ENCODE peak calls at places on chromosome 22, in eight cellular contexts. G, C, W, Y, K, J, M and H are unnamed samples.

GRCh38 chr22:25206998-25207397 is 7.3 kb downstream of the CRYBB3 start:
- DNase-seq in G (no peak), C (no peak), W (no peak), Y (no peak), K (no peak), J (no peak), M (peak), H (no peak)

GRCh38 chr22:24541681-24542515 is 13.0 kb downstream of the GUCD1 start:
- DNase-seq in G (no peak), C (no peak), W (no peak), Y (no peak), K (no peak), J (no peak), M (no peak), H (no peak)

GRCh38 chr22:50169774-50170341 is 673 bp upstream of the PANX2 start:
- DNase-seq in G (no peak), C (no peak), W (peak), Y (peak), K (no peak), J (no peak), M (no peak), H (no peak)

GRCh38 chr22:25448435-25449051 is 115.9 kb upstream of the GRK3 start:
- DNase-seq in G (no peak), C (no peak), W (no peak), Y (peak), K (peak), J (peak), M (no peak), H (no peak)

GRCh38 chr22:23110922-23111527 is 30.8 kb downstream of the RSPH14 start:
- DNase-seq in G (no peak), C (no peak), W (peak), Y (no peak), K (no peak), J (no peak), M (no peak), H (no peak)

GRCh38 chr22:26986051-26986881 is 328.9 kb downstream of the MIAT start:
- DNase-seq in G (no peak), C (no peak), W (no peak), Y (no peak), K (no peak), J (no peak), M (no peak), H (no peak)

GRCh38 chr22:45688606-45689080 is 17.0 kb downstream of the ATXN10 start:
- DNase-seq in G (peak), C (no peak), W (no peak), Y (peak), K (peak), J (no peak), M (no peak), H (no peak)

GRCh38 chr22:28711820-28712777 is 29.5 kb downstream of the CHEK2 start:
- DNase-seq in G (no peak), C (no peak), W (peak), Y (peak), K (peak), J (no peak), M (no peak), H (no peak)

GRCh38 chr22:17836977-17837742 is 62.9 kb upstream of the BID start:
- DNase-seq in G (no peak), C (no peak), W (peak), Y (no peak), K (no peak), J (no peak), M (no peak), H (no peak)

GRCh38 chr22:45007946-45008852 is 1.6 kb downstream of the PHF21B start:
- DNase-seq in G (no peak), C (no peak), W (peak), Y (no peak), K (peak), J (no peak), M (no peak), H (no peak)

GRCh38 chr22:25874327-25874726 is 132.3 kb downstream of the MYO18B start:
- DNase-seq in G (no peak), C (peak), W (no peak), Y (no peak), K (no peak), J (no peak), M (no peak), H (no peak)

GRCh38 chr22:19566599-19567382 is 42.6 kb upstream of the CLDN5 start:
- DNase-seq in G (no peak), C (no peak), W (no peak), Y (no peak), K (no peak), J (no peak), M (no peak), H (no peak)

GRCh38 chr22:42177891-42178336 is 47.3 kb upstream of the CYP2D6 start:
- DNase-seq in G (no peak), C (no peak), W (peak), Y (no peak), K (no peak), J (no peak), M (no peak), H (no peak)

GRCh38 chr22:19576460-19577421 is 52.5 kb upstream of the CLDN5 start:
- DNase-seq in G (no peak), C (no peak), W (peak), Y (peak), K (peak), J (no peak), M (no peak), H (no peak)

GRCh38 chr22:27311666-27312566 is 489.6 kb downstream of the MN1 start:
- DNase-seq in G (no peak), C (no peak), W (peak), Y (no peak), K (no peak), J (no peak), M (no peak), H (no peak)

GRCh38 chr22:23557036-23557435 is 23.1 kb downstream of the IGLL1 start:
- DNase-seq in G (no peak), C (no peak), W (no peak), Y (no peak), K (no peak), J (no peak), M (peak), H (no peak)

GRCh38 chr22:24736526-24737050 is 37.9 kb downstream of the PIWIL3 start:
- DNase-seq in G (no peak), C (no peak), W (no peak), Y (no peak), K (no peak), J (no peak), M (no peak), H (no peak)

GRCh38 chr22:28025333-28025732 is 106.3 kb upstream of the PITPNB start:
- DNase-seq in G (no peak), C (no peak), W (no peak), Y (no peak), K (no peak), J (no peak), M (peak), H (no peak)

GRCh38 chr22:27905638-27906037 is 13.4 kb downstream of the PITPNB start:
- DNase-seq in G (no peak), C (no peak), W (no peak), Y (peak), K (no peak), J (no peak), M (no peak), H (no peak)

GRCh38 chr22:48084041-48084748 is 1321.7 kb downstream of the TBC1D22A start:
- DNase-seq in G (no peak), C (no peak), W (peak), Y (no peak), K (no peak), J (no peak), M (peak), H (no peak)

GRCh38 chr22:32615874-32616564 is 141.4 kb downstream of the FBXO7 start:
- DNase-seq in G (peak), C (no peak), W (peak), Y (no peak), K (no peak), J (no peak), M (no peak), H (no peak)

GRCh38 chr22:45208993-45209838 is 31.5 kb downstream of the KIAA0930 start:
- DNase-seq in G (no peak), C (no peak), W (peak), Y (peak), K (peak), J (peak), M (no peak), H (no peak)

GRCh38 chr22:25110846-25111578 is 88.6 kb upstream of the CRYBB3 start:
- DNase-seq in G (peak), C (no peak), W (peak), Y (peak), K (peak), J (peak), M (peak), H (peak)

GRCh38 chr22:19183216-19183615 is 4.7 kb upstream of the SLC25A1 start:
- DNase-seq in G (no peak), C (no peak), W (no peak), Y (no peak), K (no peak), J (no peak), M (no peak), H (no peak)

GRCh38 chr22:44667829-44668189 is 34.2 kb upstream of the PRR5 start:
- DNase-seq in G (peak), C (no peak), W (no peak), Y (no peak), K (no peak), J (peak), M (no peak), H (no peak)

GRCh38 chr22:49760630-49761571 is 66.8 kb downstream of the BRD1 start:
- DNase-seq in G (peak), C (peak), W (no peak), Y (no peak), K (no peak), J (no peak), M (peak), H (peak)

GRCh38 chr22:22593964-22594656 is 35.0 kb upstream of the PRAME start:
- DNase-seq in G (no peak), C (no peak), W (peak), Y (peak), K (peak), J (peak), M (no peak), H (peak)

GRCh38 chr22:22406445-22406844 is 102.1 kb downstream of the ZNF280B start:
- DNase-seq in G (no peak), C (peak), W (no peak), Y (no peak), K (no peak), J (no peak), M (no peak), H (no peak)

GRCh38 chr22:27488456-27489224 is 312.9 kb downstream of the MN1 start:
- DNase-seq in G (no peak), C (no peak), W (no peak), Y (no peak), K (no peak), J (no peak), M (no peak), H (no peak)

GRCh38 chr22:49190816-49191505 is 636.7 kb downstream of the BRD1 start:
- DNase-seq in G (no peak), C (no peak), W (no peak), Y (no peak), K (no peak), J (no peak), M (no peak), H (no peak)

GRCh38 chr22:44129614-44129976 is 51.1 kb upstream of the PARVG start:
- DNase-seq in G (no peak), C (no peak), W (peak), Y (peak), K (peak), J (no peak), M (peak), H (no peak)

GRCh38 chr22:24134090-24134846 is 47.0 kb upstream of the SUSD2 start:
- DNase-seq in G (no peak), C (no peak), W (peak), Y (no peak), K (no peak), J (peak), M (peak), H (peak)

GRCh38 chr22:24289781-24290181 is 19.1 kb downstream of the SPECC1L start:
- DNase-seq in G (no peak), C (no peak), W (peak), Y (no peak), K (no peak), J (no peak), M (no peak), H (no peak)

GRCh38 chr22:20459862-20460261 is 22.2 kb upstream of the SCARF2 start:
- DNase-seq in G (no peak), C (no peak), W (no peak), Y (no peak), K (no peak), J (no peak), M (peak), H (no peak)

GRCh38 chr22:48071305-48071704 is 1308.9 kb downstream of the TBC1D22A start:
- DNase-seq in G (no peak), C (no peak), W (no peak), Y (no peak), K (no peak), J (no peak), M (no peak), H (no peak)

GRCh38 chr22:23752090-23752691 is 1.3 kb upstream of the ZNF70 start:
- DNase-seq in G (no peak), C (no peak), W (no peak), Y (no peak), K (no peak), J (no peak), M (no peak), H (no peak)

GRCh38 chr22:21632237-21632895 is at the start of gene CCDC116:
- DNase-seq in G (peak), C (no peak), W (peak), Y (no peak), K (no peak), J (peak), M (peak), H (peak)

GRCh38 chr22:26038365-26038764 is 130.9 kb upstream of the SEZ6L start:
- DNase-seq in G (no peak), C (no peak), W (peak), Y (no peak), K (no peak), J (no peak), M (no peak), H (no peak)

GRCh38 chr22:40182231-40182835 is 4.6 kb downstream of the TNRC6B start:
- DNase-seq in G (no peak), C (no peak), W (no peak), Y (no peak), K (no peak), J (no peak), M (no peak), H (no peak)
- H3K4me3 ChIP-seq in G (no peak), C (no peak), W (no peak), Y (no peak), K (no peak), J (peak), M (no peak), H (no peak)

DNA sequence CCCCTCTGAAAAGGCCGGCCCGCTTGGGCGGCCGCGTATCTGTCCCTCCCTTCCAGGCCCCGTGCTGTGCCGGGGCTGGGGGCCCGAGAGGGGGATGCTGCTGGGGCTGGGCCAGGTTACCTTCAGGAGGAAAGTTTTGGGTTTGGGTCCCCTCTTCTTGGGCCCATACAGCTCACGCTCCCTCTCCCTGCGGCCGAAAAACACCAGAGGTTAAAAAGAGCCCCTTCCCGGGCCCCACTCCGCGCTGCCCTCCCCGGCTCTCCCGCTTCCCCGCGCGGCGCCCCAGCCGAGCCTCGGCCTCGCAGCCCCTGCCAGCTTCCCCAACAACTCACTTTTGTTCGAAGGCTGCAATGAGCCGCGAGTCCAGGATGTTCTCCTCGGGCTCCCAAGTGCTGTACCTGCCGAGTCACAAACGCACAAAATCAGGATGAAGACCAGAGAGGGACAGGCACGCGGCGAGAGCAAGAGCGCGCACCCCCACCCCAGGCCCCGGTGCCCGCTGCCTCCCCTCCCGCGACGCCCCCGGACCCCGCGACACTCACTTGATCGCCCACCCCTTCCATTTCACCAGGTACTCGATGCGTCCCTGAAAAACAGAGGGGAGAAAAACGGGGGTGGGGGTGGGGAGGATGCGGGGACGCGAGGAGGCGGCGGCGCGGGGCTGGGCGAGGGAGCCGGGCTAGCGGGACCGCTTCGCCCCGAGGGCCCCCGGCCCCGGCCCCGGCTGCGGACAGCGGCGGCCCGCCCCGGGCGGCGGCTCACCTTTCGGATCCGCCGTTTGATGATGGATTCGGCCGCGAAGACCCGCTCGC is 450 bp downstream of the CBX6 start:
- DNase-seq in G (no peak), C (peak), W (peak), Y (no peak), K (peak), J (peak), M (no peak), H (no peak)
- H3K4me3 ChIP-seq in G (peak), C (peak), W (peak), Y (peak), K (peak), J (peak), M (peak), H (peak)

DNA sequence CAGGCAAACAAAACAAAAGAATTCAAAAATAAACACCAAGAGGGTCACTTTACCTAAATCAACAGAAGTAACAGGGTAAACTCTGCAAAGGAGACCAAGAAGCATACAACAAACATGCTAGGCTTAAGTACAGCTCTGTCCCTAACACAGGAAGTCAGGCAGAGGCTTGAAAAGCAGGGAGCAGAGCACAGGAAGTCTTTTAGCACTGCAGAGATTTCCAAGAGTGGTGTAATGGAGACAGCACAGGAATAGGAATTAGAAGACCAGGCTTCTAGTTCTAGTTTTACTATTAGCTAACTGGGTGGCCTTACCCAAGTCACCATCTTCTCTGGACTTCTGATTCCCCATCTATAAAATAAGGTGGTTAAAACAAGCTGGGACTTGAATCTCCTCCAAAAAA is 1.9 kb downstream of the RBFOX2 start:
- DNase-seq in G (no peak), C (no peak), W (peak), Y (peak), K (peak), J (no peak), M (no peak), H (no peak)
- H3K4me3 ChIP-seq in G (peak), C (peak), W (no peak), Y (peak), K (no peak), J (no peak), M (peak), H (no peak)

GRCh38 chr22:30266445-30267381 is at the start of gene OSM:
- DNase-seq in G (no peak), C (no peak), W (no peak), Y (no peak), K (no peak), J (peak), M (peak), H (peak)
- H3K4me3 ChIP-seq in G (no peak), C (peak), W (no peak), Y (no peak), K (no peak), J (peak), M (peak), H (peak)